ENCODE peak calls at places on chromosome 22, in seven cellular contexts. Z, T, A, W, P, F and U are unnamed samples.

GRCh38 chr22:44143117-44143495 is 37.6 kb upstream of the PARVG start:
- DNase-seq in P (no peak), A (no peak), W (no peak), T (no peak), Z (no peak), F (peak), U (no peak)

GRCh38 chr22:38870791-38871359 is 1.1 kb downstream of the CBX6 start:
- DNase-seq in W (no peak), Z (peak), T (no peak), F (no peak), A (no peak), P (no peak), U (no peak)

GRCh38 chr22:38740754-38741153 is 15.0 kb downstream of the SUN2 start:
- DNase-seq in W (no peak), T (no peak), Z (no peak), F (no peak), A (no peak), P (no peak), U (no peak)

GRCh38 chr22:24420977-24421343 is 6.4 kb upstream of the ADORA2A start:
- DNase-seq in T (no peak), Z (no peak), F (no peak), A (no peak), P (no peak), W (no peak), U (no peak)

GRCh38 chr22:42994917-42995562 is 19.9 kb downstream of the PACSIN2 start:
- DNase-seq in T (peak), W (peak), Z (no peak), A (no peak), P (no peak), F (peak), U (no peak)

GRCh38 chr22:26817926-26818325 is 160.5 kb downstream of the MIAT start:
- DNase-seq in F (no peak), Z (no peak), P (no peak), W (no peak), T (no peak), A (no peak), U (no peak)

GRCh38 chr22:40426671-40427070 is 56.3 kb downstream of the SGSM3 start:
- DNase-seq in Z (no peak), P (no peak), A (peak), T (peak), F (peak), W (peak), U (no peak)

GRCh38 chr22:37560682-37561208 is 465 bp downstream of the CDC42EP1 start:
- DNase-seq in W (peak), F (peak), T (no peak), P (no peak), Z (no peak), A (no peak), U (no peak)

GRCh38 chr22:29799217-29799680 is 32.1 kb downstream of the UQCR10 start:
- DNase-seq in W (peak), Z (no peak), P (no peak), F (peak), T (peak), A (no peak), U (no peak)

GRCh38 chr22:41411021-41411851 is 29.5 kb downstream of the TEF start:
- DNase-seq in T (peak), W (no peak), Z (no peak), P (no peak), A (no peak), F (no peak), U (no peak)

GRCh38 chr22:22207845-22208564 is 36.6 kb upstream of the VPREB1 start:
- DNase-seq in F (peak), Z (peak), W (peak), P (peak), T (no peak), A (peak), U (peak)

GRCh38 chr22:44023404-44024287 is 456 bp upstream of the PARVB start:
- DNase-seq in Z (peak), T (peak), P (peak), F (peak), W (peak), A (peak), U (peak)

GRCh38 chr22:46046299-46046685 is 69.3 kb upstream of the WNT7B start:
- DNase-seq in W (no peak), A (no peak), P (no peak), T (no peak), F (no peak), Z (no peak), U (no peak)

GRCh38 chr22:46845281-46846153 is 83.1 kb downstream of the TBC1D22A start:
- DNase-seq in W (peak), P (no peak), T (no peak), Z (no peak), A (no peak), F (peak), U (no peak)

GRCh38 chr22:20093437-20093836 is 13.4 kb downstream of the DGCR8 start:
- DNase-seq in W (no peak), T (peak), F (no peak), P (no peak), Z (no peak), A (peak), U (no peak)

GRCh38 chr22:46592390-46592872 is 27.8 kb upstream of the GRAMD4 start:
- DNase-seq in A (peak), W (peak), Z (peak), T (no peak), P (no peak), F (peak), U (peak)

GRCh38 chr22:17481424-17481823 is 81.9 kb upstream of the SLC25A18 start:
- DNase-seq in P (no peak), Z (no peak), A (no peak), T (no peak), W (no peak), F (no peak), U (no peak)

GRCh38 chr22:46969491-46969890 is 207.0 kb downstream of the TBC1D22A start:
- DNase-seq in Z (no peak), W (no peak), T (no peak), F (no peak), P (no peak), A (no peak), U (no peak)

GRCh38 chr22:49720279-49720959 is 107.3 kb downstream of the BRD1 start:
- DNase-seq in F (no peak), T (no peak), W (no peak), P (no peak), A (no peak), Z (no peak), U (no peak)

GRCh38 chr22:28856095-28856455 is 27.3 kb upstream of the ZNRF3 start:
- DNase-seq in Z (no peak), T (no peak), P (no peak), W (no peak), F (no peak), A (no peak), U (no peak)

GRCh38 chr22:24434472-24435322 is 7.3 kb downstream of the ADORA2A start:
- DNase-seq in T (peak), W (no peak), Z (peak), A (peak), F (no peak), P (peak), U (peak)

GRCh38 chr22:35628732-35629131 is 11.6 kb upstream of the MB start:
- DNase-seq in Z (no peak), F (no peak), T (no peak), P (no peak), A (no peak), W (no peak), U (no peak)

GRCh38 chr22:36331306-36331911 is 56.4 kb downstream of the MYH9 start:
- DNase-seq in A (peak), Z (peak), W (peak), F (peak), T (peak), P (peak), U (peak)

GRCh38 chr22:49767355-49768062 is 60.2 kb downstream of the BRD1 start:
- DNase-seq in P (no peak), Z (peak), A (no peak), T (peak), W (peak), F (peak), U (peak)

GRCh38 chr22:29072979-29073617 is at the start of gene KREMEN1:
- DNase-seq in A (no peak), W (no peak), P (no peak), F (no peak), Z (peak), T (no peak), U (peak)

GRCh38 chr22:50641696-50642607 is 14.0 kb upstream of the ARSA start:
- DNase-seq in W (peak), F (peak), Z (no peak), P (no peak), A (no peak), T (no peak), U (no peak)

GRCh38 chr22:27632451-27633295 is 168.9 kb downstream of the MN1 start:
- DNase-seq in P (no peak), W (no peak), F (no peak), A (no peak), Z (no peak), T (no peak), U (no peak)

GRCh38 chr22:45302751-45303150 is 7.0 kb upstream of the FAM118A start:
- DNase-seq in Z (no peak), T (no peak), W (no peak), A (no peak), P (no peak), F (no peak), U (no peak)

GRCh38 chr22:41968601-41969000 is 642 bp upstream of the SEPTIN3 start:
- DNase-seq in Z (no peak), A (no peak), T (no peak), F (no peak), P (no peak), W (no peak), U (no peak)

GRCh38 chr22:24465566-24465965 is 29.6 kb upstream of the UPB1 start:
- DNase-seq in W (no peak), Z (no peak), F (peak), T (no peak), A (no peak), P (no peak), U (no peak)

GRCh38 chr22:39443416-39443815 is 13.4 kb upstream of the MGAT3 start:
- DNase-seq in A (no peak), Z (no peak), T (no peak), W (no peak), P (no peak), F (no peak), U (no peak)

GRCh38 chr22:30572840-30573593 is 1.4 kb downstream of the GAL3ST1 start:
- DNase-seq in W (no peak), P (no peak), T (no peak), F (no peak), A (no peak), Z (no peak), U (no peak)

GRCh38 chr22:44045171-44045570 is 21.1 kb downstream of the PARVB start:
- DNase-seq in P (no peak), F (no peak), W (peak), T (no peak), A (no peak), Z (no peak), U (no peak)

GRCh38 chr22:48568736-48569330 is 1258.8 kb downstream of the BRD1 start:
- DNase-seq in Z (no peak), W (no peak), P (no peak), A (no peak), T (no peak), F (no peak), U (no peak)

GRCh38 chr22:17777005-17777716 is 2.9 kb upstream of the BID start:
- DNase-seq in T (no peak), F (no peak), Z (peak), P (no peak), W (no peak), A (peak), U (peak)

GRCh38 chr22:37197451-37198289 is 9.6 kb upstream of the C1QTNF6 start:
- DNase-seq in Z (no peak), W (peak), F (no peak), T (peak), P (no peak), A (no peak), U (no peak)